ENCODE peak calls at places on chromosome 1, in nine cellular contexts. B is PC-3; Y is cardiac muscle cell; C is fibroblast of lung; G is lower leg skin; H is CD4-positive, CD25-positive, alpha-beta regulatory T cell; K is heart right ventricle; I is A673; Q is uterus. Z is an unnamed sample.
A peak's percentile ranks its signal among the peaks of the same experiment; 100 is the strongest.

GRCh38 chr1:66176012-66176715 is 357.8 kb upstream of the SGIP1 start:
- DNase-seq in B (no peak), Y (no peak), C (peak; percentile 3), G (no peak), H (no peak), K (no peak), I (peak; percentile 57), Q (no peak), Z (no peak)

GRCh38 chr1:174080819-174081218 is 58.7 kb upstream of the RC3H1 start:
- DNase-seq in B (no peak), Y (no peak), C (no peak), G (no peak), H (no peak), K (no peak), I (no peak), Q (no peak), Z (no peak)

GRCh38 chr1:32989160-32989894 is 24.7 kb upstream of the RNF19B start:
- DNase-seq in B (peak; percentile 86), Y (peak; percentile 27), C (peak; percentile 98), G (peak; percentile 92), H (peak; percentile 31), K (peak; percentile 89), I (no peak), Q (peak; percentile 82), Z (peak; percentile 94)

GRCh38 chr1:226082959-226083302 is 20.4 kb downstream of the H3-3A start:
- DNase-seq in B (peak; percentile 58), Y (peak; percentile 62), C (peak; percentile 42), G (no peak), H (no peak), K (peak; percentile 57), I (no peak), Q (peak; percentile 52), Z (no peak)

GRCh38 chr1:98046031-98046641 is 125.3 kb upstream of the DPYD start:
- DNase-seq in B (no peak), Y (peak; percentile 57), C (peak; percentile 46), G (no peak), H (peak; percentile 35), K (no peak), I (peak; percentile 65), Q (no peak), Z (no peak)

GRCh38 chr1:8947127-8947691 is 1.5 kb downstream of the CA6 start:
- DNase-seq in B (no peak), Y (no peak), C (no peak), G (no peak), H (peak; percentile 65), K (no peak), I (no peak), Q (no peak), Z (no peak)

GRCh38 chr1:156371553-156372264 is 2.7 kb downstream of the RHBG start:
- DNase-seq in B (peak; percentile 29), Y (no peak), C (peak; percentile 78), G (no peak), H (no peak), K (no peak), I (no peak), Q (peak; percentile 34), Z (peak; percentile 63)

GRCh38 chr1:59029768-59030167 is 245.9 kb upstream of the JUN start:
- DNase-seq in B (peak; percentile 79), Y (no peak), C (no peak), G (no peak), H (no peak), K (no peak), I (no peak), Q (no peak), Z (no peak)

GRCh38 chr1:17075470-17076255 is 21.8 kb upstream of the SDHB start:
- DNase-seq in B (peak; percentile 72), Y (peak; percentile 17), C (no peak), G (no peak), H (peak; percentile 61), K (no peak), I (peak; percentile 50), Q (no peak), Z (no peak)

GRCh38 chr1:181117648-181118449 is 29.3 kb downstream of the IER5 start:
- DNase-seq in B (peak; percentile 95), Y (peak; percentile 66), C (peak; percentile 75), G (no peak), H (no peak), K (no peak), I (no peak), Q (no peak), Z (no peak)

GRCh38 chr1:235503333-235504121 is 725 bp downstream of the B3GALNT2 start:
- DNase-seq in B (peak; percentile 31), Y (peak; percentile 77), C (peak; percentile 62), G (peak; percentile 94), H (peak; percentile 47), K (peak; percentile 47), I (peak; percentile 30), Q (peak; percentile 40), Z (no peak)

GRCh38 chr1:19203440-19203839 is 6.6 kb downstream of the UBR4 start:
- DNase-seq in B (peak; percentile 90), Y (no peak), C (peak; percentile 64), G (no peak), H (no peak), K (peak; percentile 14), I (no peak), Q (no peak), Z (peak; percentile 27)

DNA sequence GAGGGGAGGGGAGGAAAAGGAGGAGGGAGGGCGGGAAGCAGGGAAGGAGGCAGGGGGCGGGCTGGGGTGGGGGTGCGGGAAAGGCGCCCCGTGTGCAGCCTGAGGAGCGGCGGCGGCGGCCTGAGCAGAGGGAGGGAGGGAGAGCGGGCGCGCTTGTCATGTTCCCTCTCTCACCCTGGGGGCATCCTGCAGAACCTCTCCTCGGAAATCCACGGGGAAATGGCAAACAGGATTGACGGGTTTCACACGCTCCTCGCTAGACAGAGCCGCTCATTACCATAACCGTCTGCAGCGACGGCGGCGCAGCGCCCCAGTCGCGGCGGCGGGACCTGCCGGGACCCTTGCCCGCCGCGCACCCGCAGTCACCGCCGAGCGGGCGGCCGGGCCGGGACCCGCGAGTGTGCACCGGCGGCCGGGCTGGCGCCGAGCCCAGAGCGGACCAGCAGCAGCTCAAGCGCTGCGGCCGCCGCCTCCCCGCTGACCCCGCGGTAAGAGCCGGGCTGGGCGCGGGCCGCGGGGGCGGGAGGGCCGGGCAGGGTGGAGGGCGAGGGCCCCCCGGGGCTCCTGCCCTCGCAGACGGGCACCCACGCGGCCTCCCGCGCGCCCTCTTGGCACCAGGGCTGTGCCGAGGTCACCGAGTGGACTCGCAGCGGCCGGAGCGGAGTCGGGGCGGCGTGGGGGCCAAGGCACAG is at the start of gene SERTAD4:
- DNase-seq in B (peak; percentile 94), Y (peak; percentile 63), C (no peak), G (peak; percentile 92), H (no peak), K (no peak), I (peak; percentile 87), Q (peak; percentile 50), Z (no peak)
- H3K4me3 ChIP-seq in B (peak within 1 kb of the TSS; percentile 85), Y (peak within 1 kb of the TSS; percentile 54), C (peak within 1 kb of the TSS; percentile 47), G (peak within 1 kb of the TSS; percentile 48), H (no peak within 1 kb of the TSS), K (peak within 1 kb of the TSS; percentile 82), I (peak within 1 kb of the TSS; percentile 62), Q (peak within 1 kb of the TSS; percentile 59), Z (peak within 1 kb of the TSS; percentile 47)

GRCh38 chr1:161382214-161383019 is 14.7 kb upstream of the CFAP126 start:
- DNase-seq in B (peak; percentile 91), Y (peak; percentile 65), C (peak; percentile 77), G (no peak), H (peak; percentile 73), K (no peak), I (peak; percentile 76), Q (peak; percentile 26), Z (peak; percentile 92)

GRCh38 chr1:161381707-161382106 is 14.0 kb upstream of the CFAP126 start:
- DNase-seq in B (no peak), Y (no peak), C (no peak), G (no peak), H (no peak), K (no peak), I (no peak), Q (no peak), Z (no peak)

GRCh38 chr1:161378014-161378413 is 10.3 kb upstream of the CFAP126 start:
- DNase-seq in B (no peak), Y (no peak), C (no peak), G (no peak), H (no peak), K (no peak), I (no peak), Q (no peak), Z (no peak)

GRCh38 chr1:161374373-161374772 is 6.7 kb upstream of the CFAP126 start:
- DNase-seq in B (peak; percentile 53), Y (no peak), C (peak; percentile 14), G (no peak), H (no peak), K (no peak), I (peak; percentile 39), Q (no peak), Z (no peak)

DNA sequence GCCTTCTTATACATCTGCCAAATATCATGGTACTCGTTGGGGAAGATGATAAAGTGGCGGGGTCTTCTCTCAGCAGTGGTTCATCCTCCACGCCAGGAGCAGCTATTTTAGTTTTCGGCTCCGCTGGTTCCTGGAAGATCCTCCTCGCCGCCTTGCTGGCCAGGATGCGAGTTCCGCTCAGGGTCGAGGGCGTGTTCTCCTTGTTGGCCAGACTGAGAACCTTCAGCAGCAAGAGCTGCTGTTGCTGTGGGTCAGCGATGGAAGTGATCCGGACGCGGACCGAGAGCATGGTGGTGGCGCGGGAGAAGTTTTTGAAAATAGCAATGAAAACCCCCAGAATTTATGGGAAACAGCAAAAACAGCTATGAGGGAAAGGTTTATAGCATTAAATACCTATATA is 11.4 kb upstream of the CFAP126 start:
- DNase-seq in B (no peak), Y (no peak), C (no peak), G (no peak), H (no peak), K (no peak), I (no peak), Q (no peak), Z (no peak)
- H3K4me3 ChIP-seq in B (no peak overlapping the region), Y (no peak overlapping the region), C (no peak overlapping the region), G (no peak overlapping the region), H (no peak overlapping the region), K (peak overlapping the region; percentile 17), I (peak overlapping the region; percentile 23), Q (no peak overlapping the region), Z (no peak overlapping the region)

DNA sequence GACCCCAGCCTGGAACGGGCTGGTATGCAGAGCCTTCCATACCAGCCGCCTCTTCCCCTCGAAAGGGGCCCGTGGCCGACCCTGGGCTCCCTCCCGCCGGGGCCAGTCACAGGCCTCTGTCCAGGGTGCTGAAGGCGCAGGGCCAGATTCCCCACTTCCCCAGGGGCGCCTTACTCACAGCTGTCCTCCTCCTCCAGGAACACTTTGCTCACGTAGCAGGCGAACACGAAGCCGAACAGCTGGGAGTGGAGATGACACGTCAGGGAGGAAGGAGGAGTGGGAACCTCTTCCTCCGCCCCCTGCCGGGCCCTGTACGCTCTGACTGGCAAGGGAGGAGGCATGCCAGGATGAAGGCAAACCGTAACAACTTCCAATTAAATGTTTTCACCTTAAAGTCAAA is 57.3 kb downstream of the NKAIN1 start:
- DNase-seq in B (peak; percentile 94), Y (peak; percentile 92), C (peak; percentile 95), G (peak; percentile 91), H (peak; percentile 29), K (peak; percentile 83), I (peak; percentile 87), Q (peak; percentile 27), Z (peak; percentile 95)
- H3K4me3 ChIP-seq in B (no peak overlapping the region), Y (no peak overlapping the region), C (no peak overlapping the region), G (no peak overlapping the region), H (no peak overlapping the region), K (peak overlapping the region; percentile 40), I (no peak overlapping the region), Q (no peak overlapping the region), Z (peak overlapping the region; percentile 32)

DNA sequence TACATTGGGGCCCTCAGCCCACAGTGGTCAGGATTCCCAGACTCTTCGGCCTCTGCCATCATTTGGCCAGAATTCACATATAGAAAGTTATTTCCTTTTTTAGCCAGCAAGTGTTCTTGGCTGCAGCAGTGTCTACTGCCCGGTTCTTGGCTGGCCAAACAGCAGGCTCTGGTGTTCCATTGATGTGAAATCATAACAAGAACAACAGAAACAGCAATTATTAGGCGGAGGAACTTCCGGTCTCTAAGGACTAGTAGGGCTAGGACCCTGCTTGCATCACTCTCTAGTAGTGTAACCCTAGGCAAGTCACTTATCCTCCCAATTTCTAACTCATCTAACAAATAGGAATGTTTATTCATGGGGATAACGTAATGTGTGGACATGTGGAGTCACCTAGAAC is 8.7 kb upstream of the GJA5 start:
- DNase-seq in B (no peak), Y (no peak), C (peak; percentile 50), G (no peak), H (no peak), K (no peak), I (no peak), Q (no peak), Z (no peak)
- H3K4me3 ChIP-seq in B (no peak overlapping the region), Y (no peak overlapping the region), C (no peak overlapping the region), G (no peak overlapping the region), H (no peak overlapping the region), K (no peak overlapping the region), I (no peak overlapping the region), Q (no peak overlapping the region), Z (no peak overlapping the region)